ENCODE peak calls at places on chromosomes 2 and 18, in seven cellular contexts. J, K, U, T, B, Q and D are unnamed samples.

GRCh38 chr2:140248623-140249022 is 1468.4 kb upstream of the NXPH2 start:
- DNase-seq in T (no peak), U (no peak), Q (no peak), J (no peak), K (no peak), B (no peak), D (no peak)

GRCh38 chr2:112147382-112147781 is 9.2 kb downstream of the FBLN7 start:
- DNase-seq in J (no peak), B (no peak), K (no peak), U (no peak), T (no peak), Q (peak), D (peak)

GRCh38 chr18:46166261-46166970 is 62.2 kb downstream of the HAUS1 start:
- DNase-seq in Q (no peak), U (no peak), J (no peak), T (no peak), B (no peak), K (no peak), D (no peak)

GRCh38 chr2:72803151-72803550 is 22.7 kb downstream of the EXOC6B start:
- DNase-seq in Q (no peak), T (no peak), J (no peak), U (no peak), K (no peak), B (no peak), D (peak)

GRCh38 chr2:181643158-181643557 is 13.7 kb downstream of the CERKL start:
- DNase-seq in Q (no peak), J (no peak), B (no peak), K (no peak), U (no peak), T (no peak), D (no peak)

GRCh38 chr18:13003466-13003896 is 12.3 kb downstream of the CEP192 start:
- DNase-seq in K (peak), Q (no peak), U (no peak), T (no peak), J (no peak), B (peak), D (peak)

GRCh38 chr2:122808286-122808969 is 1053.0 kb downstream of the TSN start:
- DNase-seq in Q (no peak), B (no peak), U (no peak), K (no peak), T (no peak), J (no peak), D (no peak)

GRCh38 chr2:23925702-23926288 is 1.1 kb downstream of the ATAD2B start:
- DNase-seq in B (peak), J (peak), U (peak), K (no peak), Q (no peak), T (peak), D (peak)

GRCh38 chr2:148096012-148096411 is 75.1 kb downstream of the MBD5 start:
- DNase-seq in U (no peak), J (no peak), K (peak), T (no peak), Q (no peak), B (no peak), D (no peak)

GRCh38 chr18:79855147-79855910 is 57.6 kb downstream of the KCNG2 start:
- DNase-seq in B (no peak), Q (peak), T (no peak), K (no peak), J (no peak), U (no peak), D (peak)

GRCh38 chr2:69359371-69359770 is 27.7 kb downstream of the GFPT1 start:
- DNase-seq in K (no peak), T (no peak), Q (no peak), U (no peak), J (no peak), B (no peak), D (no peak)

GRCh38 chr2:102060047-102060446 is 68.3 kb downstream of the IL1R2 start:
- DNase-seq in U (no peak), J (no peak), K (no peak), B (no peak), Q (peak), T (no peak), D (no peak)

GRCh38 chr2:18605115-18605514 is 15.7 kb upstream of the NT5C1B start:
- DNase-seq in B (no peak), Q (no peak), K (no peak), U (peak), T (no peak), J (no peak), D (no peak)

GRCh38 chr18:53644799-53645471 is 579.5 kb downstream of the MBD2 start:
- DNase-seq in J (no peak), Q (no peak), K (no peak), B (no peak), U (no peak), T (no peak), D (no peak)

GRCh38 chr2:28356095-28356911 is 36.4 kb upstream of the FOSL2 start:
- DNase-seq in J (peak), T (no peak), B (peak), K (no peak), U (no peak), Q (peak), D (peak)

GRCh38 chr18:76452357-76452756 is 42.7 kb downstream of the ZNF516 start:
- DNase-seq in K (peak), Q (no peak), T (no peak), J (no peak), U (no peak), B (no peak), D (peak)

GRCh38 chr2:122643725-122644329 is 888.4 kb downstream of the TSN start:
- DNase-seq in Q (no peak), K (peak), J (no peak), T (no peak), B (peak), U (no peak), D (no peak)